ENCODE peak calls at places on chromosomes 2 and 18, in seven cellular contexts. K is H1, U is H9, Z is mesenchymal stem cell, I is IMR-90, B is mesendoderm, D is neuronal stem cell. T is an unnamed sample. For H3K4me1, the result is how much of the 10 kb centered on the place peaks cover.

GRCh38 chr2:157246212-157247067 is 11.1 kb upstream of the GALNT5 start:
- DNase-seq in K (peak), U (peak), Z (no peak), I (peak), B (peak), D (peak), T (peak)

GRCh38 chr2:85796549-85797262 is 42.9 kb downstream of the ATOH8 start:
- DNase-seq in K (no peak), U (no peak), Z (peak), I (no peak), B (no peak), D (peak), T (no peak)

GRCh38 chr2:231670892-231671616 is 37.3 kb upstream of the PTMA start:
- DNase-seq in K (no peak), U (peak), Z (peak), I (no peak), B (peak), D (no peak), T (peak)

GRCh38 chr18:2878656-2879330 is 32.0 kb downstream of the EMILIN2 start:
- DNase-seq in K (no peak), U (no peak), Z (no peak), I (no peak), B (no peak), D (no peak), T (no peak)

GRCh38 chr2:231604101-231604684 is 11.5 kb downstream of the TEX44 start:
- DNase-seq in K (no peak), U (no peak), Z (no peak), I (no peak), B (no peak), D (no peak), T (no peak)

GRCh38 chr2:100186126-100186525 is 43.7 kb upstream of the AFF3 start:
- DNase-seq in K (no peak), U (no peak), Z (no peak), I (no peak), B (no peak), D (no peak), T (no peak)

GRCh38 chr2:202423139-202423538 is 47.0 kb downstream of the BMPR2 start:
- DNase-seq in K (no peak), U (no peak), Z (no peak), I (no peak), B (no peak), D (no peak), T (no peak)

GRCh38 chr2:42830922-42831574 is 38.7 kb upstream of the HAAO start:
- DNase-seq in K (no peak), U (no peak), Z (no peak), I (no peak), B (peak), D (no peak), T (no peak)

GRCh38 chr2:14941151-14941631 is 308.7 kb downstream of the LRATD1 start:
- DNase-seq in K (no peak), U (no peak), Z (no peak), I (peak), B (no peak), D (no peak), T (peak)

GRCh38 chr18:63152096-63152495 is 167.5 kb downstream of the BCL2 start:
- DNase-seq in K (no peak), U (no peak), Z (no peak), I (no peak), B (no peak), D (no peak), T (no peak)

GRCh38 chr2:61632276-61633169 is 94.4 kb upstream of the XPO1 start:
- DNase-seq in K (no peak), U (no peak), Z (no peak), I (no peak), B (no peak), D (no peak), T (no peak)

GRCh38 chr18:48308027-48308635 is 101.1 kb downstream of the ZBTB7C start:
- DNase-seq in K (no peak), U (no peak), Z (no peak), I (no peak), B (no peak), D (no peak), T (peak)

GRCh38 chr2:176099737-176100546 is at the start of gene HOXD12:
- DNase-seq in K (no peak), U (peak), Z (no peak), I (no peak), B (no peak), D (no peak), T (no peak)

GRCh38 chr18:24885266-24885665 is 424.8 kb downstream of the HRH4 start:
- DNase-seq in K (no peak), U (no peak), Z (peak), I (no peak), B (no peak), D (no peak), T (no peak)

GRCh38 chr2:64133828-64134227 is 10.4 kb downstream of the PELI1 start:
- DNase-seq in K (no peak), U (no peak), Z (peak), I (peak), B (no peak), D (no peak), T (no peak)

GRCh38 chr2:195659114-195659513 is 2.1 kb downstream of the SLC39A10 start:
- DNase-seq in K (no peak), U (no peak), Z (no peak), I (peak), B (peak), D (no peak), T (peak)

GRCh38 chr2:146295080-146295670 is 1549.7 kb upstream of the ACVR2A start:
- DNase-seq in K (no peak), U (no peak), Z (peak), I (no peak), B (peak), D (no peak), T (no peak)

GRCh38 chr2:68589963-68590362 is 53.4 kb upstream of the PROKR1 start:
- DNase-seq in K (no peak), U (no peak), Z (peak), I (no peak), B (no peak), D (no peak), T (no peak)

GRCh38 chr2:223947711-223948205 is 2.6 kb upstream of the WDFY1 start:
- DNase-seq in K (no peak), U (no peak), Z (no peak), I (no peak), B (peak), D (peak), T (no peak)

GRCh38 chr2:46982356-46983064 is 66.9 kb upstream of the MCFD2 start:
- DNase-seq in K (no peak), U (no peak), Z (no peak), I (no peak), B (no peak), D (no peak), T (no peak)

GRCh38 chr2:141929331-141930252 is 201.2 kb downstream of the LRP1B start:
- DNase-seq in K (no peak), U (no peak), Z (no peak), I (no peak), B (no peak), D (no peak), T (no peak)

GRCh38 chr2:206442854-206443734 is at the start of gene ADAM23:
- DNase-seq in K (peak), U (peak), Z (peak), I (peak), B (peak), D (peak), T (no peak)

GRCh38 chr2:43766006-43766405 is 7.8 kb upstream of the DYNC2LI1 start:
- DNase-seq in K (no peak), U (no peak), Z (no peak), I (no peak), B (no peak), D (no peak), T (no peak)

GRCh38 chr18:50729326-50729725 is 90.5 kb downstream of the MRO start:
- DNase-seq in K (no peak), U (no peak), Z (no peak), I (no peak), B (no peak), D (no peak), T (no peak)

GRCh38 chr2:166628478-166629136 is 134.6 kb upstream of the SCN7A start:
- DNase-seq in K (no peak), U (peak), Z (no peak), I (no peak), B (peak), D (no peak), T (peak)

GRCh38 chr18:76274470-76275289 is 220.4 kb downstream of the ZNF516 start:
- DNase-seq in K (no peak), U (peak), Z (no peak), I (no peak), B (peak), D (peak), T (no peak)

GRCh38 chr2:128665113-128665512 is 346.4 kb upstream of the HS6ST1 start:
- DNase-seq in K (no peak), U (no peak), Z (no peak), I (no peak), B (no peak), D (no peak), T (no peak)

GRCh38 chr2:175855794-175856453 is 146.1 kb downstream of the LNPK start:
- DNase-seq in K (no peak), U (no peak), Z (peak), I (peak), B (peak), D (no peak), T (no peak)

GRCh38 chr18:8162797-8163196 is 446.4 kb upstream of the RAB12 start:
- DNase-seq in K (no peak), U (no peak), Z (no peak), I (no peak), B (peak), D (no peak), T (no peak)

GRCh38 chr2:73837847-73838585 is 9.3 kb downstream of the STAMBP start:
- DNase-seq in K (no peak), U (no peak), Z (no peak), I (no peak), B (no peak), D (no peak), T (no peak)
- H3K27ac ChIP-seq in K (no peak), U (no peak), Z (peak), I (no peak), B (no peak), D (no peak), T (no peak)

DNA sequence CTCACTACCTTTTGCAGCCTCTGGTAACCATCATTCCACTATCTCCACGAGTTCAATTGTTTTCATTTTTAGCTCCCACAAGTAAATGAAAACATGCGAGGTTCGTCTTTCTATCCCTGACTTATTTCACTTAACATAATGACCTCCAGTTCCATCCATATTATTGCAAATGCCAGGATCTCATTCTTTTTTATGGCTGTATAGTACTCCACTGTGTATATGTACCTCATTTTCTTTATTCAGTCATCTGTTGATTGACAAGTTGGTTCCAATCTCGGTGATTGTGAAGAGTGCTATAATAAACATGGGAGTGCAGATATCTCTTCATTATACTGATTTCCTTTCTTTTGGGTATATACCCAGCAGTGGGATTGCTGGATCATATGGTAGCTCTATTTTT is 16.9 kb downstream of the IL1RN start:
- DNase-seq in K (no peak), U (no peak), Z (no peak), I (no peak), B (no peak), D (no peak), T (no peak)
- H2AK5ac ChIP-seq in K (no peak), U (no peak), Z (no peak), I (no peak), B (no peak), D (no peak), T (no peak)

DNA sequence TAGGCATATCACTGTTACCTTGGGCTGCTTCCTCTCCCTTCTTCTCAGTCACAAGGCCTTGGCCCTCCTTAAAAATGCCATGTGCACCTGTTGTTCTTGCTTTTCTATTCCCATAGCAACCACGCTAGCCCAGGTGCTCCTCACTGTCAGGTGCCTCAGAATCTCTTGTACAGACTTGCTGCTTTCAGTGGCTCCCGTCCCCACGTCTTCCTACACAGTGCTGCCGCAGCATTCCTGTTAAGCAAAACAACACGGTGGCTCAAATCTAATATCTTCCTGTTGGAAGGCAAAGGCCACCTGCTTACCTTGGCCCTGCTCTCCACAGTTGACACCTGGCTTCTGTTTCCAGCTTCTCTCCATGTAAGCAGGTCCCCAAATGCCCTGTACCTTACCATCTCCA is 240.2 kb downstream of the PRKCE start:
- DNase-seq in K (no peak), U (no peak), Z (no peak), I (no peak), B (no peak), D (no peak), T (no peak)
- H3K4me1 ChIP-seq in K (under half), U (under half), Z (under half), I (under half), B (under half), D (under half), T (under half)

GRCh38 chr2:230411484-230412368 is 4.3 kb upstream of the SP100 start:
- DNase-seq in K (no peak), U (peak), Z (peak), I (peak), B (peak), D (peak), T (peak)

GRCh38 chr2:230412846-230413245 is 3.2 kb upstream of the SP100 start:
- DNase-seq in K (no peak), U (no peak), Z (no peak), I (no peak), B (no peak), D (no peak), T (no peak)

GRCh38 chr2:230410263-230410662 is 5.7 kb upstream of the SP100 start:
- DNase-seq in K (no peak), U (no peak), Z (no peak), I (no peak), B (no peak), D (no peak), T (no peak)

GRCh38 chr2:230412369-230412706 is 3.7 kb upstream of the SP100 start:
- DNase-seq in K (no peak), U (no peak), Z (no peak), I (no peak), B (no peak), D (no peak), T (no peak)

GRCh38 chr2:230410861-230411464 is 5.0 kb upstream of the SP100 start:
- DNase-seq in K (no peak), U (no peak), Z (no peak), I (no peak), B (no peak), D (no peak), T (no peak)
- H3K27ac ChIP-seq in K (no peak), U (no peak), Z (no peak), I (peak), B (no peak), D (no peak), T (no peak)

DNA sequence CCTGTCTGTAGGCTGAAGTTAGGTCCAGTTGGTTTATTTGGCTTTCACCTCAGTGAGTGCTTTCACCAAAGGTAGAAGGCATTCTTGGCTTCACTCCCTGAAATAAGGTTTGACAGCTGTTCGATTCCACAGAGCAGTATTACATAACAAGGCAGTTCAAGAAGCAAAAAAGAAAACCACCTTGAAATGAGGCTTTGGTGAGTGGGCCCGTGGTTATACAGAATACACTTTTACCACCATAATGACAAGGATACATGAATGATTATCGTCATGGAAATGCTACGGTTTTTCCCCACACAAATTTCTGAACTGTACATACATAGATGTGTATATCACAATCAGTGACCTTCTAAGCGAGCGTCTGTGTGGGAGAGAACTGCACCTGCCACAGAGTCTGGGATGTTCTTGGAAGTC is 80.0 kb upstream of the CHRNA1 start:
- DNase-seq in K (no peak), U (no peak), Z (no peak), I (no peak), B (no peak), D (no peak), T (no peak)
- H2AK5ac ChIP-seq in K (no peak), U (no peak), Z (no peak), I (peak), B (no peak), D (no peak), T (no peak)

GRCh38 chr2:113985554-113986397 is 95.9 kb downstream of the ACTR3 start:
- DNase-seq in K (no peak), U (no peak), Z (no peak), I (no peak), B (no peak), D (no peak), T (no peak)
- H3K4me1 ChIP-seq in K (under half), U (under half), Z (under half), I (under half), B (under half), D (under half), T (under half)

GRCh38 chr18:34595673-34596072 is 114.4 kb upstream of the DTNA start:
- DNase-seq in K (no peak), U (peak), Z (peak), I (peak), B (peak), D (no peak), T (no peak)

GRCh38 chr18:34594243-34594642 is 115.9 kb upstream of the DTNA start:
- DNase-seq in K (no peak), U (no peak), Z (no peak), I (no peak), B (no peak), D (no peak), T (no peak)

GRCh38 chr18:34591920-34592444 is 118.1 kb upstream of the DTNA start:
- DNase-seq in K (no peak), U (no peak), Z (no peak), I (no peak), B (no peak), D (no peak), T (no peak)

GRCh38 chr18:34590503-34590902 is 119.6 kb upstream of the DTNA start:
- DNase-seq in K (no peak), U (no peak), Z (no peak), I (no peak), B (no peak), D (no peak), T (no peak)

DNA sequence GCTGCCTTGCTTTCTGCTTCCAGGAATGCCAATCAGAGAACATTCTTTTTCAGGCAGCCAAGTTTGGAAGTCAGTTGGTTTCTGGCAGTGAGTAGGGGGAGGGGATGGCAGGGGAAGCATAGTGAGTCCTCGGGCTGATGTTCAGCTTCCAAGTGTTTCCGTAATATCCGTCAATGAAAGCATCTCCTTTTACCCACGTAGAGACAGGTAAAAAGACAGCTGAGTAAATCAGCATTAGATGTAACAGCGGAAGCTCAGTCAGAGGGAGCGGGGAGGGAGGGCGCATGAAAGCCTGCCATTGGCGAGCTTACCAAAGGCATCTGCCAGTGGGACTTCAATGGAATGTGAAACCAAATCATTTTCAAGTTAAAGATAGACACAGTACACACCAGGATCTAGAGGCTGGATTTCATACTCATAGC is 117.1 kb upstream of the DTNA start:
- DNase-seq in K (no peak), U (peak), Z (peak), I (peak), B (peak), D (peak), T (no peak)
- H3K27ac ChIP-seq in K (peak), U (peak), Z (peak), I (peak), B (no peak), D (no peak), T (no peak)

DNA sequence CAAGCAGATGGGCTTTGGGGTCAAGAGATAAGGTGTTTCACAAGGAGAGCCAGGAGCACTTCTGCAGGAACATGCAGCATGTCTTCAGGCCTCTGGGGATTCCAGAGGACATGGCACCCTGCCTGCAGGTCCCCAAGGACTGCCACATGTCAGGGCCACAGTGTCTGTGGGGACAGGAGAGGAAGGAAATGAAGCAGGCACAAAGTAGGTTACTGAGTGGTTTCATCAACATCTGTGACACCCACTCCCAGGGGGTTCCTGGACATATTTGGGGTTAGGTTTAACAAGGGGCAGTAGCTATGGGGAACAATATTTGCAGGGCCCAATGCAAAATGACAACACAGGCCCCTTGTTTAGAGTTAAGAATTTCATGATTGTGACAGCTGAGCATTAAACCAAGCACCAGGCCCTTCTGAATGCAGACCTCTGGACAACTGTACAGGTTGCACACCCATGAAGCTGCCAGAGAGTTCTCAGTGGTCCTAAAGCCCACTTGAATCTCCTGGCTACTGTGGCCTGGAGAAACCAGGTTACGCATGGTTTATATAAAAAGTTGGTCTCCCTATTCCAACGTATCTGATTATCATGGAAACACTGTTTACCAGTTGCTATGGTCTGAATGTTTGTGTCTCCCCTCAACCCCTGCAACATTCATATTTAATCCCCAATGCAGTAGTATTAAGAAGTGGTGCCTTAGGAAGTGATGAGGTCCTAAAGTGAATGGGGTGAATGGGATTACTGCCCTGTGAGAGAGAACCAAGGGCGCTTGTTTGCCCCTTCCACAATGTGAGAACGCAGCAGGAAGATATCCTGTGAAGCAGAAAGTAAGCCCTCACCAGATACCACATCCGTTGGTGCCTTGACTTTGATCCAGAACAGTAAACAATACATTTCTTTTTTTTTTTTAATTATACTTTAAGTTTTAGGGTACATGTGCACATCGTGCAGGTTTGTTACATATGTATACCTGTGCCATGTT is 48.2 kb upstream of the ANXA4 start:
- DNase-seq in K (no peak), U (no peak), Z (no peak), I (no peak), B (no peak), D (no peak), T (no peak)
- H2AK5ac ChIP-seq in K (no peak), U (no peak), Z (peak), I (peak), B (no peak), D (no peak), T (no peak)